ENCODE peak calls at places on chromosomes 11 and 22, in five cellular contexts. U is right cardiac atrium; E is naive thymus-derived CD4-positive, alpha-beta T cell; P is body of pancreas; S is right atrium auricular region. J is an unnamed sample. For H3K4me1, the result is how much of the 10 kb centered on the place peaks cover.

GRCh38 chr11:94007906-94008305 is 13.2 kb upstream of the HEPHL1 start:
- DNase-seq in S (no peak), E (no peak), U (no peak), P (no peak), J (no peak)

GRCh38 chr11:92136792-92137191 is 87.8 kb upstream of the FAT3 start:
- DNase-seq in P (no peak), S (no peak), E (no peak), U (no peak), J (no peak)

GRCh38 chr22:20469110-20469855 is 26.3 kb downstream of the KLHL22 start:
- DNase-seq in E (no peak), S (no peak), P (no peak), U (no peak), J (no peak)

GRCh38 chr11:73154178-73154577 is 12.1 kb upstream of the FCHSD2 start:
- DNase-seq in E (peak), U (no peak), P (no peak), S (no peak), J (peak)

GRCh38 chr11:118621071-118621815 is 13.8 kb downstream of the PHLDB1 start:
- DNase-seq in U (peak), E (no peak), S (peak), P (peak), J (no peak)

GRCh38 chr11:102807921-102808320 is 10.0 kb upstream of the MMP1 start:
- DNase-seq in P (peak), U (peak), E (no peak), S (no peak), J (no peak)

GRCh38 chr11:134558258-134558835 is 146.3 kb upstream of the B3GAT1 start:
- DNase-seq in P (no peak), U (no peak), E (no peak), S (peak), J (no peak)

GRCh38 chr11:84273541-84273940 is 987.4 kb upstream of the CCDC90B start:
- DNase-seq in E (no peak), P (no peak), U (no peak), S (no peak), J (no peak)

GRCh38 chr22:26139320-26139719 is 29.9 kb upstream of the SEZ6L start:
- DNase-seq in U (peak), E (no peak), S (no peak), P (peak), J (no peak)

GRCh38 chr11:107457205-107457557 is 444 bp downstream of the CWF19L2 start:
- DNase-seq in E (no peak), S (no peak), P (no peak), U (no peak), J (peak)

GRCh38 chr11:46130286-46130937 is 9.2 kb upstream of the PHF21A start:
- DNase-seq in P (no peak), U (no peak), S (no peak), E (no peak), J (no peak)

GRCh38 chr11:116144387-116144958 is 628.3 kb downstream of the BUD13 start:
- DNase-seq in S (peak), U (no peak), P (no peak), E (no peak), J (no peak)

GRCh38 chr11:114291381-114291780 is 4.8 kb upstream of the NNMT start:
- DNase-seq in U (no peak), S (no peak), E (no peak), P (no peak), J (no peak)

GRCh38 chr11:12090761-12091261 is 19.6 kb upstream of the MICAL2 start:
- DNase-seq in U (no peak), E (no peak), P (peak), S (no peak), J (no peak)

GRCh38 chr11:107719557-107720304 is 7.9 kb upstream of the SLN start:
- DNase-seq in S (no peak), P (no peak), E (no peak), U (no peak), J (no peak)

GRCh38 chr22:28019360-28019759 is 100.3 kb upstream of the PITPNB start:
- DNase-seq in P (peak), U (no peak), S (no peak), E (no peak), J (no peak)

GRCh38 chr11:65290448-65291165 is 24.1 kb upstream of the CDC42EP2 start:
- DNase-seq in S (peak), P (peak), U (peak), E (no peak), J (no peak)

GRCh38 chr11:113014262-113014661 is 53.0 kb downstream of the NCAM1 start:
- DNase-seq in E (no peak), U (no peak), S (no peak), P (peak), J (no peak)

GRCh38 chr22:40578171-40578570 is 58.3 kb downstream of the MRTFA start:
- DNase-seq in P (no peak), E (peak), U (no peak), S (no peak), J (no peak)

GRCh38 chr22:31742682-31743081 is 7.2 kb downstream of the PRR14L start:
- DNase-seq in E (no peak), P (no peak), S (no peak), U (no peak), J (no peak)

GRCh38 chr11:77346906-77347603 is 45.6 kb upstream of the GDPD4 start:
- DNase-seq in E (no peak), U (no peak), P (no peak), S (no peak), J (no peak)

GRCh38 chr22:18931905-18932652 is 4.0 kb downstream of the PRODH start:
- DNase-seq in E (no peak), P (no peak), S (no peak), U (no peak), J (no peak)

GRCh38 chr22:41480397-41480735 is 11.4 kb downstream of the ACO2 start:
- DNase-seq in P (no peak), E (no peak), U (no peak), S (no peak), J (no peak)

GRCh38 chr22:41237707-41238569 is 2.8 kb downstream of the CHADL start:
- DNase-seq in U (peak), E (peak), S (peak), P (peak), J (peak)

GRCh38 chr11:17443926-17444690 is 32.5 kb downstream of the ABCC8 start:
- DNase-seq in E (no peak), S (no peak), P (no peak), U (no peak), J (no peak)

GRCh38 chr11:123561046-123561781 is 93.2 kb downstream of the SCN3B start:
- DNase-seq in E (no peak), U (peak), P (peak), S (no peak), J (no peak)

GRCh38 chr22:46081831-46082210 is 68.5 kb upstream of the PPARA start:
- DNase-seq in U (peak), E (no peak), S (no peak), P (peak), J (no peak)
- H3K4me3 ChIP-seq in U (peak), E (no peak), S (peak), P (no peak), J (no peak)

GRCh38 chr11:68535098-68535497 is 74.5 kb downstream of the PPP6R3 start:
- DNase-seq in E (no peak), S (no peak), U (no peak), P (no peak), J (no peak)

GRCh38 chr11:68541983-68542382 is 81.4 kb downstream of the PPP6R3 start:
- DNase-seq in U (no peak), S (no peak), E (no peak), P (no peak), J (no peak)

GRCh38 chr11:68539370-68539769 is 78.8 kb downstream of the PPP6R3 start:
- DNase-seq in P (no peak), U (no peak), S (no peak), E (no peak), J (no peak)

GRCh38 chr11:68536706-68537105 is 76.2 kb downstream of the PPP6R3 start:
- DNase-seq in E (no peak), P (no peak), U (no peak), S (no peak), J (no peak)

GRCh38 chr11:68538025-68538424 is 77.5 kb downstream of the PPP6R3 start:
- DNase-seq in E (no peak), S (no peak), U (no peak), P (no peak), J (no peak)
- H3K4me1 ChIP-seq in E (under half), S (under half), U (under half), P (under half), J (under half)

GRCh38 chr22:37241351-37242142 is 2.5 kb downstream of the RAC2 start:
- DNase-seq in U (peak), P (no peak), S (no peak), E (no peak), J (peak)
- H3K4me3 ChIP-seq in U (no peak), P (no peak), S (no peak), E (peak), J (peak)

GRCh38 chr11:59766542-59766941 is 11.4 kb downstream of the STX3 start:
- DNase-seq in S (no peak), P (peak), E (no peak), U (no peak), J (no peak)

GRCh38 chr11:59765068-59765770 is 10.0 kb downstream of the STX3 start:
- DNase-seq in U (no peak), S (no peak), P (no peak), E (no peak), J (no peak)

GRCh38 chr11:59769086-59769485 is 13.9 kb downstream of the STX3 start:
- DNase-seq in P (no peak), E (no peak), S (no peak), U (no peak), J (no peak)

GRCh38 chr11:59769828-59770227 is 14.7 kb downstream of the STX3 start:
- DNase-seq in U (no peak), P (no peak), S (no peak), E (no peak), J (no peak)

GRCh38 chr11:59767212-59767611 is 12.0 kb downstream of the STX3 start:
- DNase-seq in S (no peak), U (no peak), E (peak), P (no peak), J (peak)
- H3K4me1 ChIP-seq in S (half or more), U (under half), E (under half), P (under half), J (under half)